ENCODE peak calls at places on chromosomes 7 and 10, in six cellular contexts. F is cardiac muscle cell, T is transverse colon, C is endodermal cell, D is kidney epithelial cell, J is astrocyte of the hippocampus. O is an unnamed sample.

GRCh38 chr7:93921607-93922446 is at the start of gene GNG11:
- DNase-seq in F (peak), T (peak), C (peak), D (no peak), J (peak), O (peak)

GRCh38 chr7:51660516-51660915 is 343.9 kb upstream of the COBL start:
- DNase-seq in F (no peak), T (no peak), C (no peak), D (no peak), J (no peak), O (no peak)

GRCh38 chr10:112666070-112666469 is 219.1 kb downstream of the VTI1A start:
- DNase-seq in F (peak), T (no peak), C (no peak), D (no peak), J (no peak), O (no peak)

GRCh38 chr7:159104188-159105030 is 40.3 kb downstream of the VIPR2 start:
- DNase-seq in F (no peak), T (peak), C (no peak), D (no peak), J (no peak), O (no peak)

GRCh38 chr10:6305762-6306321 is 103.1 kb downstream of the PFKFB3 start:
- DNase-seq in F (no peak), T (no peak), C (no peak), D (no peak), J (no peak), O (no peak)

GRCh38 chr7:130380861-130381455 is 664 bp downstream of the CPA1 start:
- DNase-seq in F (no peak), T (no peak), C (peak), D (no peak), J (no peak), O (no peak)

GRCh38 chr7:114864278-114864677 is 57.6 kb upstream of the MDFIC start:
- DNase-seq in F (no peak), T (no peak), C (no peak), D (no peak), J (no peak), O (no peak)

GRCh38 chr10:79381804-79382221 is 34.5 kb downstream of the PPIF start:
- DNase-seq in F (peak), T (peak), C (peak), D (peak), J (peak), O (peak)

GRCh38 chr10:130771491-130771890 is 540.0 kb downstream of the TCERG1L start:
- DNase-seq in F (no peak), T (no peak), C (no peak), D (no peak), J (no peak), O (no peak)

GRCh38 chr7:148142660-148143248 is 447.8 kb upstream of the C7orf33 start:
- DNase-seq in F (peak), T (peak), C (peak), D (no peak), J (peak), O (peak)

GRCh38 chr10:111698711-111699110 is 484.9 kb downstream of the GPAM start:
- DNase-seq in F (no peak), T (no peak), C (no peak), D (no peak), J (peak), O (no peak)

GRCh38 chr10:129417882-129418281 is 49.2 kb upstream of the MGMT start:
- DNase-seq in F (no peak), T (no peak), C (no peak), D (no peak), J (peak), O (no peak)

GRCh38 chr7:194996-195829 is 2.8 kb downstream of the FAM20C start:
- DNase-seq in F (no peak), T (no peak), C (no peak), D (no peak), J (peak), O (no peak)

GRCh38 chr7:35630573-35630972 is 64.4 kb downstream of the HERPUD2 start:
- DNase-seq in F (no peak), T (no peak), C (no peak), D (no peak), J (peak), O (peak)

GRCh38 chr10:86363184-86363832 is 3.3 kb downstream of the GRID1 start:
- DNase-seq in F (peak), T (no peak), C (peak), D (no peak), J (peak), O (no peak)

GRCh38 chr10:5500162-5500670 is 846 bp upstream of the CALML5 start:
- DNase-seq in F (no peak), T (no peak), C (no peak), D (no peak), J (no peak), O (no peak)

GRCh38 chr10:21173964-21174669 is 277.0 kb upstream of the NEBL start:
- DNase-seq in F (peak), T (peak), C (peak), D (peak), J (peak), O (no peak)

GRCh38 chr10:3178070-3178469 is 5.5 kb upstream of the PITRM1 start:
- DNase-seq in F (no peak), T (no peak), C (peak), D (no peak), J (no peak), O (no peak)

GRCh38 chr10:102610499-102610898 is 33.8 kb upstream of the TRIM8 start:
- DNase-seq in F (no peak), T (no peak), C (no peak), D (no peak), J (no peak), O (no peak)

GRCh38 chr7:101399759-101400158 is 37.1 kb downstream of the COL26A1 start:
- DNase-seq in F (no peak), T (no peak), C (no peak), D (no peak), J (no peak), O (no peak)

GRCh38 chr7:129911790-129912189 is 41.0 kb downstream of the UBE2H start:
- DNase-seq in F (no peak), T (no peak), C (no peak), D (no peak), J (no peak), O (no peak)

GRCh38 chr7:43735403-43735801 is 6.1 kb upstream of the COA1 start:
- DNase-seq in F (no peak), T (no peak), C (no peak), D (no peak), J (no peak), O (no peak)

GRCh38 chr10:53702489-53702888 is 929.9 kb upstream of the MBL2 start:
- DNase-seq in F (peak), T (no peak), C (no peak), D (no peak), J (no peak), O (no peak)

GRCh38 chr10:102504179-102504975 is 605 bp downstream of the SUFU start:
- DNase-seq in F (peak), T (peak), C (peak), D (no peak), J (peak), O (peak)

GRCh38 chr10:94320285-94320914 is 42.3 kb downstream of the NOC3L start:
- DNase-seq in F (peak), T (peak), C (peak), D (no peak), J (peak), O (peak)

GRCh38 chr10:132103116-132103910 is 37.6 kb downstream of the JAKMIP3 start:
- DNase-seq in F (no peak), T (no peak), C (peak), D (no peak), J (no peak), O (no peak)

GRCh38 chr10:44703241-44704155 is 207.6 kb upstream of the TMEM72 start:
- DNase-seq in F (no peak), T (no peak), C (no peak), D (no peak), J (peak), O (peak)

GRCh38 chr10:44715081-44715480 is 196.1 kb upstream of the TMEM72 start:
- DNase-seq in F (no peak), T (no peak), C (no peak), D (no peak), J (peak), O (peak)

GRCh38 chr10:34454590-34455289 is 360.4 kb downstream of the PARD3 start:
- DNase-seq in F (no peak), T (no peak), C (no peak), D (no peak), J (no peak), O (no peak)

GRCh38 chr10:85508159-85508558 is 858.4 kb downstream of the GRID1 start:
- DNase-seq in F (no peak), T (no peak), C (no peak), D (no peak), J (no peak), O (no peak)

GRCh38 chr7:55018361-55019328 is at the start of gene EGFR:
- DNase-seq in F (peak), T (peak), C (peak), D (no peak), J (peak), O (peak)

GRCh38 chr7:116342125-116342524 is 131.8 kb downstream of the TES start:
- DNase-seq in F (no peak), T (no peak), C (no peak), D (no peak), J (no peak), O (no peak)

GRCh38 chr7:127940365-127941160 is 90.7 kb downstream of the LRRC4 start:
- DNase-seq in F (no peak), T (no peak), C (no peak), D (no peak), J (peak), O (no peak)

GRCh38 chr10:7546365-7546967 is 120.3 kb downstream of the ITIH5 start:
- DNase-seq in F (no peak), T (no peak), C (no peak), D (no peak), J (peak), O (no peak)

GRCh38 chr7:155948845-155949244 is 136.6 kb upstream of the SHH start:
- DNase-seq in F (no peak), T (no peak), C (peak), D (no peak), J (no peak), O (no peak)

GRCh38 chr7:101884671-101885596 is 67.5 kb downstream of the CUX1 start:
- DNase-seq in F (no peak), T (no peak), C (no peak), D (no peak), J (peak), O (no peak)